ENCODE peak calls at places on chromosomes 4 and X, in seven cellular contexts. L, S, A, Q, R, I and P are unnamed samples.

GRCh38 chrX:39899059-39899458 is 198.7 kb downstream of the BCOR start:
- DNase-seq in I (no peak), S (no peak), R (no peak), Q (no peak), L (no peak), A (no peak), P (no peak)

GRCh38 chrX:50081282-50081955 is 119.4 kb downstream of the AKAP4 start:
- DNase-seq in Q (no peak), R (no peak), I (no peak), A (no peak), S (peak), L (no peak), P (no peak)

GRCh38 chr4:89434364-89434988 is 126.9 kb upstream of the GPRIN3 start:
- DNase-seq in I (no peak), R (peak), L (no peak), A (no peak), S (peak), Q (peak), P (peak)

GRCh38 chr4:76219299-76220055 is 5.9 kb upstream of the SCARB2 start:
- DNase-seq in S (peak), Q (no peak), R (no peak), A (no peak), I (no peak), L (no peak), P (no peak)

GRCh38 chr4:140176735-140177134 is 22.8 kb upstream of the MAML3 start:
- DNase-seq in L (no peak), A (no peak), R (no peak), I (no peak), Q (no peak), S (peak), P (no peak)

GRCh38 chrX:134990475-134991473 is at the start of gene SMIM10:
- DNase-seq in A (no peak), S (peak), I (peak), Q (peak), R (no peak), L (no peak), P (peak)

GRCh38 chr4:177369372-177369771 is 59.7 kb downstream of the NEIL3 start:
- DNase-seq in Q (no peak), S (peak), I (no peak), A (no peak), R (no peak), L (no peak), P (no peak)

GRCh38 chr4:20883231-20883630 is 183.0 kb downstream of the PACRGL start:
- DNase-seq in L (no peak), A (no peak), Q (no peak), S (no peak), I (no peak), R (no peak), P (no peak)

GRCh38 chrX:63747331-63747730 is 37.7 kb downstream of the ARHGEF9 start:
- DNase-seq in I (no peak), Q (no peak), R (no peak), A (no peak), S (peak), L (no peak), P (no peak)